ENCODE peak calls at places on chromosomes 16 and 17, in nine cellular contexts. Q, L, F, T, K, M, X, Z and G are unnamed samples.

GRCh38 chr17:45935710-45936509 is 41.6 kb downstream of the MAPT start:
- DNase-seq in Z (no peak), F (no peak), T (no peak), K (no peak), X (no peak), M (no peak), Q (no peak), L (no peak), G (no peak)

GRCh38 chr17:63345598-63345997 is 100.5 kb downstream of the CYB561 start:
- DNase-seq in L (no peak), Z (no peak), X (no peak), F (no peak), T (no peak), Q (peak), M (peak), K (peak), G (no peak)

GRCh38 chr16:63174801-63175200 is 1138.6 kb upstream of the CDH8 start:
- DNase-seq in L (no peak), T (no peak), X (no peak), Q (no peak), Z (no peak), F (no peak), M (no peak), K (no peak), G (no peak)

GRCh38 chr17:61328351-61328750 is 71.3 kb upstream of the TBX2 start:
- DNase-seq in M (no peak), L (no peak), Z (no peak), X (no peak), Q (no peak), F (no peak), K (no peak), T (no peak), G (no peak)

GRCh38 chr17:48593126-48593829 is at the start of gene HOXB5:
- DNase-seq in L (no peak), K (no peak), F (no peak), T (no peak), M (no peak), X (no peak), Z (no peak), Q (no peak), G (no peak)

GRCh38 chr16:1069154-1069553 is 3.4 kb upstream of the SSTR5 start:
- DNase-seq in Z (peak), T (no peak), L (no peak), M (no peak), X (peak), K (no peak), Q (no peak), F (no peak), G (no peak)

GRCh38 chr17:52140601-52141000 is 17.9 kb downstream of the CA10 start:
- DNase-seq in K (no peak), X (no peak), L (no peak), Z (no peak), M (no peak), Q (no peak), F (no peak), T (no peak), G (no peak)

GRCh38 chr16:23528635-23529016 is 18.3 kb upstream of the GGA2 start:
- DNase-seq in M (no peak), Q (no peak), T (no peak), K (no peak), X (no peak), F (no peak), L (no peak), Z (no peak), G (no peak)

GRCh38 chr16:49698931-49699715 is 156.8 kb downstream of the ZNF423 start:
- DNase-seq in Q (no peak), M (peak), X (peak), T (no peak), Z (no peak), L (no peak), F (peak), K (no peak), G (no peak)

GRCh38 chr16:55552621-55553020 is 13.9 kb upstream of the CAPNS2 start:
- DNase-seq in K (no peak), X (no peak), F (no peak), L (no peak), M (peak), Z (no peak), Q (peak), T (peak), G (no peak)

GRCh38 chr17:68599873-68600122 is 1.4 kb downstream of the FAM20A start:
- DNase-seq in Z (no peak), L (no peak), K (no peak), M (no peak), F (peak), T (no peak), Q (no peak), X (no peak), G (no peak)

GRCh38 chr16:9966569-9967157 is 215.6 kb downstream of the GRIN2A start:
- DNase-seq in K (no peak), T (no peak), X (no peak), F (no peak), Q (peak), M (no peak), L (no peak), Z (no peak), G (no peak)

GRCh38 chr16:56506941-56507340 is 12.9 kb downstream of the BBS2 start:
- DNase-seq in F (no peak), T (no peak), K (peak), Z (no peak), X (no peak), M (peak), Q (peak), L (no peak), G (no peak)

GRCh38 chr16:89142474-89143197 is 28.9 kb upstream of the CDH15 start:
- DNase-seq in Z (no peak), Q (no peak), K (no peak), M (no peak), T (no peak), X (no peak), F (peak), L (no peak), G (no peak)

GRCh38 chr16:79334127-79334526 is 266.4 kb downstream of the MAF start:
- DNase-seq in L (no peak), F (no peak), Q (no peak), X (peak), K (no peak), Z (peak), T (no peak), M (no peak), G (peak)
- TF ChIP-seq CTCF in L (peak), F (peak), Q (no peak), X (peak), K (no peak), Z (peak), T (no peak), M (no peak), G (no peak)

GRCh38 chr16:87233928-87234327 is 83.3 kb downstream of the C16orf95 start:
- DNase-seq in K (no peak), T (no peak), Z (peak), F (no peak), M (peak), X (peak), L (no peak), Q (peak), G (no peak)
- TF ChIP-seq CTCF in K (peak), T (no peak), Z (no peak), F (no peak), M (peak), X (peak), L (no peak), Q (peak), G (no peak)

DNA sequence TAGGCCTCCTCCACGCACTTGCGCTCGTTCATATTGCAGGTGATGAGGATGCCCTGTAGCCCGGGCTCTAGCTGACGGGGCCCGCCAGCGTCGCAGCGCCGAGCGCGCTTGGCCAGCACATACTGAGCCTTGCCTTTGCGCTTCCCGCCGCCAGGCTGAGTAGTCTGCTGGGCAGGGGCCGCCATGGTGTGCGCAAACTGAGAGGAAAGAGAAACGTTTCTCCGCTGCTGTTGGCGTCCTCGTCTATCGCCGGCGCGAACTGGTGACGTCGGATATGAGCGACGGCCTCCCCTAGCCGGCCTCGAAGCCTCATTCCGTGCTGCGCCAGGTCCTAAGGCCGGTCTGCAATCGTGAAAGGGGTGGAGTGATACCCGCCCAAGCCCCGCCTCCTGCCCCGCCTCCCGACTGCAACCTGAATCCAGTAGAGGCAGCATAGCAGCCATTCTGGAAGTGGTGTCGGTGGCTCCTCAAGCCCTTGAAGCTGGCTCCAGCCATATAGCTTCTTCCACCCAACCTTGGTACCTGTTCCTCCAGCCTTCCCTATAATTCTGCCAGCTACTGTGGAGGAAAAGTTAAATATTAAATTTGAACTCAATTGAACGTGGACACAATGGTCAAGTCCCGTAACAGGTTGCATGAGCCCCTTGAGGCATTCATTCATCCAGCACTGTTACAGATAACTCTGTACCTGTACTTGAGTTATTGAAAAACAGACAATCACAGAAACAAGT is at the start of gene THUMPD1:
- DNase-seq in Z (peak), F (peak), X (peak), K (peak), M (peak), L (peak), T (peak), Q (peak), G (peak)
- TF ChIP-seq CTCF in Z (no peak), F (no peak), X (no peak), K (no peak), M (peak), L (no peak), T (peak), Q (no peak), G (no peak)

GRCh38 chr17:40813804-40814203 is 8.6 kb downstream of the KRT10 start:
- DNase-seq in T (peak), Q (peak), K (no peak), F (no peak), Z (no peak), X (no peak), L (no peak), M (no peak), G (no peak)

GRCh38 chr17:40806131-40806530 is 6.4 kb upstream of the KRT28 start:
- DNase-seq in M (no peak), Q (peak), X (no peak), T (no peak), F (no peak), L (no peak), K (no peak), Z (no peak), G (no peak)

GRCh38 chr17:40812639-40813038 is 9.8 kb downstream of the KRT10 start:
- DNase-seq in Z (no peak), Q (no peak), X (no peak), L (no peak), T (no peak), M (no peak), K (no peak), F (no peak), G (no peak)

GRCh38 chr17:40809721-40810421 is 10.1 kb upstream of the KRT28 start:
- DNase-seq in F (no peak), L (no peak), K (no peak), Q (peak), Z (no peak), M (peak), X (no peak), T (no peak), G (no peak)

DNA sequence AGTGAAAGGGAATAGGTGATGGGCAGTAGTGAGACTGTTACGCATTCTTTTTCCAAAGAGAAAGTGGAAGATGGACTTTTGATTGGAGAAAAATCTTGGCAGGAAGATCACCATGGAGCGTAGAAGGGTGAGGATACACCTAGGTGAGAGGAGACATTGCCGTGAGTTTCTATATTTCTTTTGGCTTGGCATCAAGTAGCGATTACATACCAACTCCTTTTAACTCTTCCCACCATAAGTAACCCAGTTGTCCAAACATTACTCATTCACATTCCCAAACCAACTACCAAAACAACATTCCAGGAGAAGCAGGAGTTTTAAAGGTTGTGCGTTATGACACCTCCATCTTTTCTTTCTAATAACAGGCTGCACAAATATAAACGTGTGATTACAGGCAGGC is 10.7 kb upstream of the KRT28 start:
- DNase-seq in X (no peak), Q (peak), F (no peak), K (no peak), M (no peak), Z (no peak), L (no peak), T (peak), G (no peak)
- TF ChIP-seq CTCF in X (no peak), Q (no peak), F (no peak), K (no peak), M (no peak), Z (no peak), L (no peak), T (no peak), G (no peak)